ENCODE peak calls at places on chromosomes 4 and X, in nine cellular contexts. One of them, this sample, is unnamed. For H3K9me3, the result is how much of the 10 kb centered on the place peaks cover.

GRCh38 chrX:100829730-100830129 is 9.5 kb downstream of the CSTF2 start:
- DNase-seq in right lobe of liver: no peak
- DNase-seq in body of pancreas: no peak
- DNase-seq in tibial nerve: no peak
- DNase-seq in neural progenitor cell: no peak
- DNase-seq in OCI-LY7: no peak
- DNase-seq in PC-3: peak
- DNase-seq in pancreas: no peak
- DNase-seq in fibroblast of lung: peak
- DNase-seq in this sample: no peak

GRCh38 chr4:100828986-100829685 is 311.3 kb upstream of the EMCN start:
- DNase-seq in body of pancreas: no peak
- DNase-seq in tibial nerve: no peak
- DNase-seq in fibroblast of lung: no peak
- DNase-seq in neural progenitor cell: no peak
- DNase-seq in right lobe of liver: no peak
- DNase-seq in PC-3: peak
- DNase-seq in pancreas: no peak
- DNase-seq in OCI-LY7: no peak
- DNase-seq in this sample: no peak

GRCh38 chr4:95045429-95045828 is 287.7 kb downstream of the BMPR1B start:
- DNase-seq in pancreas: no peak
- DNase-seq in right lobe of liver: no peak
- DNase-seq in OCI-LY7: no peak
- DNase-seq in fibroblast of lung: no peak
- DNase-seq in body of pancreas: no peak
- DNase-seq in PC-3: peak
- DNase-seq in tibial nerve: no peak
- DNase-seq in neural progenitor cell: no peak
- DNase-seq in this sample: no peak

GRCh38 chr4:81058621-81059020 is 28.1 kb downstream of the BMP3 start:
- DNase-seq in body of pancreas: no peak
- DNase-seq in pancreas: no peak
- DNase-seq in right lobe of liver: no peak
- DNase-seq in neural progenitor cell: no peak
- DNase-seq in OCI-LY7: no peak
- DNase-seq in fibroblast of lung: no peak
- DNase-seq in tibial nerve: no peak
- DNase-seq in PC-3: peak
- DNase-seq in this sample: no peak

GRCh38 chrX:107827137-107827831 is 1.6 kb downstream of the MID2 start:
- DNase-seq in body of pancreas: no peak
- DNase-seq in PC-3: no peak
- DNase-seq in fibroblast of lung: no peak
- DNase-seq in OCI-LY7: no peak
- DNase-seq in right lobe of liver: no peak
- DNase-seq in tibial nerve: no peak
- DNase-seq in neural progenitor cell: no peak
- DNase-seq in pancreas: no peak
- DNase-seq in this sample: no peak

GRCh38 chr4:6520978-6521377 is 48.6 kb upstream of the PPP2R2C start:
- DNase-seq in tibial nerve: no peak
- DNase-seq in body of pancreas: no peak
- DNase-seq in pancreas: no peak
- DNase-seq in PC-3: no peak
- DNase-seq in neural progenitor cell: no peak
- DNase-seq in OCI-LY7: no peak
- DNase-seq in right lobe of liver: no peak
- DNase-seq in fibroblast of lung: no peak
- DNase-seq in this sample: no peak

GRCh38 chr4:7055990-7056325 is 11.9 kb downstream of the GRPEL1 start:
- DNase-seq in right lobe of liver: no peak
- DNase-seq in tibial nerve: no peak
- DNase-seq in PC-3: no peak
- DNase-seq in OCI-LY7: no peak
- DNase-seq in fibroblast of lung: no peak
- DNase-seq in pancreas: no peak
- DNase-seq in body of pancreas: no peak
- DNase-seq in neural progenitor cell: no peak
- DNase-seq in this sample: no peak

GRCh38 chrX:72475952-72476668 is 96.5 kb downstream of the HDAC8 start:
- DNase-seq in body of pancreas: no peak
- DNase-seq in pancreas: no peak
- DNase-seq in PC-3: no peak
- DNase-seq in tibial nerve: no peak
- DNase-seq in OCI-LY7: no peak
- DNase-seq in right lobe of liver: no peak
- DNase-seq in neural progenitor cell: no peak
- DNase-seq in fibroblast of lung: no peak
- DNase-seq in this sample: no peak

GRCh38 chr4:106615407-106615945 is 246.9 kb upstream of the GIMD1 start:
- DNase-seq in fibroblast of lung: no peak
- DNase-seq in OCI-LY7: no peak
- DNase-seq in pancreas: no peak
- DNase-seq in right lobe of liver: no peak
- DNase-seq in tibial nerve: no peak
- DNase-seq in body of pancreas: no peak
- DNase-seq in neural progenitor cell: no peak
- DNase-seq in PC-3: no peak
- DNase-seq in this sample: no peak

GRCh38 chr4:139391731-139392130 is 62.2 kb upstream of the RAB33B start:
- DNase-seq in right lobe of liver: no peak
- DNase-seq in neural progenitor cell: no peak
- DNase-seq in body of pancreas: no peak
- DNase-seq in fibroblast of lung: no peak
- DNase-seq in pancreas: no peak
- DNase-seq in OCI-LY7: no peak
- DNase-seq in PC-3: no peak
- DNase-seq in tibial nerve: no peak
- DNase-seq in this sample: no peak

GRCh38 chrX:121000589-121000988 is 15.0 kb upstream of the CT47A1 start:
- DNase-seq in body of pancreas: no peak
- DNase-seq in neural progenitor cell: peak
- DNase-seq in right lobe of liver: no peak
- DNase-seq in pancreas: no peak
- DNase-seq in PC-3: peak
- DNase-seq in tibial nerve: no peak
- DNase-seq in OCI-LY7: peak
- DNase-seq in fibroblast of lung: no peak
- DNase-seq in this sample: no peak

GRCh38 chr4:123340381-123340701 is 56.3 kb upstream of the SPRY1 start:
- DNase-seq in fibroblast of lung: peak
- DNase-seq in PC-3: peak
- DNase-seq in body of pancreas: no peak
- DNase-seq in right lobe of liver: no peak
- DNase-seq in pancreas: no peak
- DNase-seq in neural progenitor cell: no peak
- DNase-seq in tibial nerve: no peak
- DNase-seq in OCI-LY7: no peak
- DNase-seq in this sample: no peak

GRCh38 chrX:53859890-53860289 is 173.4 kb upstream of the HUWE1 start:
- DNase-seq in right lobe of liver: no peak
- DNase-seq in body of pancreas: no peak
- DNase-seq in neural progenitor cell: no peak
- DNase-seq in tibial nerve: no peak
- DNase-seq in PC-3: no peak
- DNase-seq in pancreas: no peak
- DNase-seq in fibroblast of lung: no peak
- DNase-seq in OCI-LY7: no peak
- DNase-seq in this sample: no peak

GRCh38 chr4:126611900-126612299 is 1020.9 kb upstream of the INTU start:
- DNase-seq in body of pancreas: no peak
- DNase-seq in right lobe of liver: no peak
- DNase-seq in pancreas: no peak
- DNase-seq in PC-3: peak
- DNase-seq in tibial nerve: no peak
- DNase-seq in OCI-LY7: no peak
- DNase-seq in neural progenitor cell: no peak
- DNase-seq in fibroblast of lung: peak
- DNase-seq in this sample: no peak

GRCh38 chr4:153233761-153234371 is 29.6 kb downstream of the TRIM2 start:
- DNase-seq in neural progenitor cell: no peak
- DNase-seq in PC-3: peak
- DNase-seq in pancreas: no peak
- DNase-seq in OCI-LY7: no peak
- DNase-seq in tibial nerve: no peak
- DNase-seq in right lobe of liver: no peak
- DNase-seq in body of pancreas: no peak
- DNase-seq in fibroblast of lung: peak
- DNase-seq in this sample: peak
- H3K27ac ChIP-seq in neural progenitor cell: no peak
- H3K27ac ChIP-seq in PC-3: peak
- H3K27ac ChIP-seq in pancreas: no peak
- H3K27ac ChIP-seq in OCI-LY7: no peak
- H3K27ac ChIP-seq in tibial nerve: no peak
- H3K27ac ChIP-seq in right lobe of liver: no peak
- H3K27ac ChIP-seq in body of pancreas: no peak
- H3K27ac ChIP-seq in fibroblast of lung: peak
- H3K27ac ChIP-seq in this sample: no peak

GRCh38 chr4:11634283-11634682 is 205.6 kb upstream of the HS3ST1 start:
- DNase-seq in body of pancreas: no peak
- DNase-seq in right lobe of liver: no peak
- DNase-seq in OCI-LY7: no peak
- DNase-seq in fibroblast of lung: no peak
- DNase-seq in neural progenitor cell: no peak
- DNase-seq in pancreas: no peak
- DNase-seq in tibial nerve: no peak
- DNase-seq in PC-3: peak
- DNase-seq in this sample: no peak

GRCh38 chr4:11633435-11633834 is 204.7 kb upstream of the HS3ST1 start:
- DNase-seq in OCI-LY7: no peak
- DNase-seq in neural progenitor cell: no peak
- DNase-seq in PC-3: no peak
- DNase-seq in right lobe of liver: no peak
- DNase-seq in body of pancreas: no peak
- DNase-seq in pancreas: no peak
- DNase-seq in tibial nerve: no peak
- DNase-seq in fibroblast of lung: no peak
- DNase-seq in this sample: no peak

GRCh38 chr4:11631416-11631815 is 202.7 kb upstream of the HS3ST1 start:
- DNase-seq in OCI-LY7: no peak
- DNase-seq in neural progenitor cell: no peak
- DNase-seq in fibroblast of lung: no peak
- DNase-seq in PC-3: peak
- DNase-seq in body of pancreas: no peak
- DNase-seq in right lobe of liver: no peak
- DNase-seq in pancreas: no peak
- DNase-seq in tibial nerve: no peak
- DNase-seq in this sample: no peak

GRCh38 chr4:11632488-11632887 is 203.8 kb upstream of the HS3ST1 start:
- DNase-seq in neural progenitor cell: no peak
- DNase-seq in pancreas: no peak
- DNase-seq in PC-3: peak
- DNase-seq in tibial nerve: no peak
- DNase-seq in OCI-LY7: no peak
- DNase-seq in fibroblast of lung: no peak
- DNase-seq in right lobe of liver: no peak
- DNase-seq in body of pancreas: no peak
- DNase-seq in this sample: no peak

DNA sequence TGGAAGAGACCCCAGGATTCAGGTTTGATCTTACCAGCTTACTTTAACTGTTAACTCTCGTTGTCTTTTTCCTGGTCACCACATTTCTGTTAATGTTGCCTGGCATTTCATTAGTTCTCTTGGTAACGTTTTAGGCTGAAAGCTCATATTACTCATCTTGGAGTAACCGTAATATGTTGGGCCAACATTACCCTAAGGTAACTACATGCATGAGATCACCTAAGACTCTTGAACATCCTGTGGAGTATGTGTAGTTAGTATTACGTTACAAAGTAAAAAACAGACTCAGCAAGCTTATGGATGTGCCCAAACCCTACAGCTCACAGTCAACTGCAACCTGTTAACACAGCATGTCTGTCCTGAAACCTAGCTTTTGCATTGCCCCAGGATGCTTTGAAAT is 203.3 kb upstream of the HS3ST1 start:
- DNase-seq in body of pancreas: no peak
- DNase-seq in pancreas: no peak
- DNase-seq in OCI-LY7: no peak
- DNase-seq in fibroblast of lung: no peak
- DNase-seq in tibial nerve: no peak
- DNase-seq in PC-3: peak
- DNase-seq in right lobe of liver: no peak
- DNase-seq in neural progenitor cell: no peak
- DNase-seq in this sample: no peak
- H3K9me3 ChIP-seq in body of pancreas: under half
- H3K9me3 ChIP-seq in pancreas: under half
- H3K9me3 ChIP-seq in OCI-LY7: under half
- H3K9me3 ChIP-seq in fibroblast of lung: under half
- H3K9me3 ChIP-seq in tibial nerve: under half
- H3K9me3 ChIP-seq in PC-3: under half
- H3K9me3 ChIP-seq in right lobe of liver: under half
- H3K9me3 ChIP-seq in neural progenitor cell: under half
- H3K9me3 ChIP-seq in this sample: under half

GRCh38 chr4:1756893-1757779 is 35.8 kb downstream of the TACC3 start:
- DNase-seq in OCI-LY7: no peak
- DNase-seq in right lobe of liver: no peak
- DNase-seq in PC-3: no peak
- DNase-seq in fibroblast of lung: no peak
- DNase-seq in pancreas: no peak
- DNase-seq in neural progenitor cell: no peak
- DNase-seq in tibial nerve: no peak
- DNase-seq in body of pancreas: no peak
- DNase-seq in this sample: no peak

GRCh38 chr4:1753692-1754311 is 32.5 kb downstream of the TACC3 start:
- DNase-seq in PC-3: no peak
- DNase-seq in fibroblast of lung: no peak
- DNase-seq in right lobe of liver: no peak
- DNase-seq in neural progenitor cell: no peak
- DNase-seq in pancreas: no peak
- DNase-seq in body of pancreas: peak
- DNase-seq in OCI-LY7: no peak
- DNase-seq in tibial nerve: no peak
- DNase-seq in this sample: no peak

GRCh38 chr4:1754336-1754735 is 33.0 kb downstream of the TACC3 start:
- DNase-seq in right lobe of liver: no peak
- DNase-seq in pancreas: no peak
- DNase-seq in body of pancreas: no peak
- DNase-seq in tibial nerve: no peak
- DNase-seq in fibroblast of lung: no peak
- DNase-seq in neural progenitor cell: no peak
- DNase-seq in PC-3: no peak
- DNase-seq in OCI-LY7: peak
- DNase-seq in this sample: no peak

GRCh38 chr4:1756079-1756478 is 34.8 kb downstream of the TACC3 start:
- DNase-seq in PC-3: no peak
- DNase-seq in tibial nerve: no peak
- DNase-seq in right lobe of liver: no peak
- DNase-seq in body of pancreas: no peak
- DNase-seq in neural progenitor cell: no peak
- DNase-seq in OCI-LY7: no peak
- DNase-seq in pancreas: no peak
- DNase-seq in fibroblast of lung: no peak
- DNase-seq in this sample: no peak

GRCh38 chr4:1755297-1755696 is 34.0 kb downstream of the TACC3 start:
- DNase-seq in right lobe of liver: no peak
- DNase-seq in pancreas: no peak
- DNase-seq in fibroblast of lung: no peak
- DNase-seq in tibial nerve: no peak
- DNase-seq in body of pancreas: no peak
- DNase-seq in PC-3: no peak
- DNase-seq in neural progenitor cell: no peak
- DNase-seq in OCI-LY7: no peak
- DNase-seq in this sample: no peak
- H3K27ac ChIP-seq in right lobe of liver: no peak
- H3K27ac ChIP-seq in pancreas: no peak
- H3K27ac ChIP-seq in fibroblast of lung: no peak
- H3K27ac ChIP-seq in tibial nerve: no peak
- H3K27ac ChIP-seq in body of pancreas: no peak
- H3K27ac ChIP-seq in PC-3: no peak
- H3K27ac ChIP-seq in neural progenitor cell: no peak
- H3K27ac ChIP-seq in OCI-LY7: no peak
- H3K27ac ChIP-seq in this sample: no peak

GRCh38 chr4:20044936-20045335 is 206.8 kb upstream of the SLIT2 start:
- DNase-seq in right lobe of liver: no peak
- DNase-seq in body of pancreas: no peak
- DNase-seq in tibial nerve: no peak
- DNase-seq in pancreas: no peak
- DNase-seq in neural progenitor cell: no peak
- DNase-seq in fibroblast of lung: no peak
- DNase-seq in PC-3: no peak
- DNase-seq in OCI-LY7: no peak
- DNase-seq in this sample: no peak
- H3K9me3 ChIP-seq in right lobe of liver: under half
- H3K9me3 ChIP-seq in body of pancreas: under half
- H3K9me3 ChIP-seq in tibial nerve: under half
- H3K9me3 ChIP-seq in pancreas: under half
- H3K9me3 ChIP-seq in neural progenitor cell: under half
- H3K9me3 ChIP-seq in fibroblast of lung: under half
- H3K9me3 ChIP-seq in PC-3: under half
- H3K9me3 ChIP-seq in OCI-LY7: under half
- H3K9me3 ChIP-seq in this sample: under half